ENCODE peak calls at places on chromosomes 7 and 10, in six cellular contexts. One of them, this sample, is unnamed.

GRCh38 chr10:132975976-132976682 is 33.8 kb upstream of the CFAP46 start:
- DNase-seq in stomach: no peak
- DNase-seq in upper lobe of left lung: peak; percentile 31
- DNase-seq in esophagus muscularis mucosa: no peak
- DNase-seq in A549: no peak
- DNase-seq in tibial nerve: no peak
- DNase-seq in this sample: peak; percentile 49

GRCh38 chr7:2504128-2504817 is 15.3 kb upstream of the LFNG start:
- DNase-seq in upper lobe of left lung: peak; percentile 60
- DNase-seq in stomach: no peak
- DNase-seq in esophagus muscularis mucosa: no peak
- DNase-seq in A549: no peak
- DNase-seq in tibial nerve: no peak
- DNase-seq in this sample: no peak

GRCh38 chr10:29130190-29130673 is 158.6 kb upstream of the LYZL1 start:
- DNase-seq in esophagus muscularis mucosa: no peak
- DNase-seq in A549: peak; percentile 69
- DNase-seq in tibial nerve: no peak
- DNase-seq in stomach: no peak
- DNase-seq in upper lobe of left lung: no peak
- DNase-seq in this sample: no peak

GRCh38 chr7:131934452-131934851 is 378.0 kb upstream of the PODXL start:
- DNase-seq in A549: peak; percentile 56
- DNase-seq in tibial nerve: no peak
- DNase-seq in stomach: no peak
- DNase-seq in esophagus muscularis mucosa: no peak
- DNase-seq in upper lobe of left lung: no peak
- DNase-seq in this sample: no peak

GRCh38 chr7:130971297-130971696 is 237.3 kb upstream of the KLF14 start:
- DNase-seq in esophagus muscularis mucosa: no peak
- DNase-seq in tibial nerve: no peak
- DNase-seq in upper lobe of left lung: no peak
- DNase-seq in A549: no peak
- DNase-seq in stomach: no peak
- DNase-seq in this sample: no peak

GRCh38 chr10:128932071-128932820 is 534.8 kb upstream of the MGMT start:
- DNase-seq in upper lobe of left lung: no peak
- DNase-seq in esophagus muscularis mucosa: no peak
- DNase-seq in tibial nerve: no peak
- DNase-seq in A549: no peak
- DNase-seq in stomach: no peak
- DNase-seq in this sample: no peak

GRCh38 chr7:84261509-84261908 is 66.9 kb upstream of the SEMA3A start:
- DNase-seq in upper lobe of left lung: peak; percentile 39
- DNase-seq in A549: no peak
- DNase-seq in stomach: no peak
- DNase-seq in tibial nerve: no peak
- DNase-seq in esophagus muscularis mucosa: no peak
- DNase-seq in this sample: no peak

GRCh38 chr7:33418251-33418701 is 288.9 kb downstream of the BBS9 start:
- DNase-seq in tibial nerve: no peak
- DNase-seq in stomach: no peak
- DNase-seq in A549: no peak
- DNase-seq in esophagus muscularis mucosa: no peak
- DNase-seq in upper lobe of left lung: no peak
- DNase-seq in this sample: no peak

GRCh38 chr7:33904680-33905388 is 505 bp upstream of the BMPER start:
- DNase-seq in tibial nerve: no peak
- DNase-seq in stomach: peak; percentile 40
- DNase-seq in upper lobe of left lung: peak; percentile 89
- DNase-seq in A549: peak; percentile 46
- DNase-seq in esophagus muscularis mucosa: no peak
- DNase-seq in this sample: peak; percentile 68

GRCh38 chr10:35696392-35696791 is 54.3 kb upstream of the FZD8 start:
- DNase-seq in tibial nerve: no peak
- DNase-seq in esophagus muscularis mucosa: no peak
- DNase-seq in upper lobe of left lung: no peak
- DNase-seq in A549: no peak
- DNase-seq in stomach: no peak
- DNase-seq in this sample: no peak

GRCh38 chr7:69780377-69780776 is 182.1 kb downstream of the AUTS2 start:
- DNase-seq in stomach: no peak
- DNase-seq in tibial nerve: no peak
- DNase-seq in upper lobe of left lung: no peak
- DNase-seq in esophagus muscularis mucosa: no peak
- DNase-seq in A549: peak; percentile 18
- DNase-seq in this sample: no peak

GRCh38 chr7:65325793-65326432 is 47.7 kb upstream of the ZNF92 start:
- DNase-seq in esophagus muscularis mucosa: peak; percentile 29
- DNase-seq in A549: no peak
- DNase-seq in tibial nerve: no peak
- DNase-seq in stomach: no peak
- DNase-seq in upper lobe of left lung: no peak
- DNase-seq in this sample: no peak

GRCh38 chr10:15313844-15314243 is 57.2 kb downstream of the FAM171A1 start:
- DNase-seq in upper lobe of left lung: no peak
- DNase-seq in A549: no peak
- DNase-seq in esophagus muscularis mucosa: no peak
- DNase-seq in stomach: no peak
- DNase-seq in tibial nerve: no peak
- DNase-seq in this sample: peak; percentile 73

GRCh38 chr10:87094373-87095240 is at the start of the genes GLUD1 and SHLD2:
- DNase-seq in A549: peak; percentile 94
- DNase-seq in upper lobe of left lung: peak; percentile 97
- DNase-seq in tibial nerve: peak; percentile 85
- DNase-seq in stomach: peak; percentile 92
- DNase-seq in esophagus muscularis mucosa: peak; percentile 97
- DNase-seq in this sample: peak; percentile 95

GRCh38 chr7:66304536-66304935 is 99.4 kb downstream of the TPST1 start:
- DNase-seq in esophagus muscularis mucosa: no peak
- DNase-seq in upper lobe of left lung: no peak
- DNase-seq in stomach: no peak
- DNase-seq in A549: no peak
- DNase-seq in tibial nerve: no peak
- DNase-seq in this sample: no peak

GRCh38 chr7:33339074-33339805 is 209.9 kb downstream of the BBS9 start:
- DNase-seq in A549: no peak
- DNase-seq in stomach: no peak
- DNase-seq in tibial nerve: no peak
- DNase-seq in upper lobe of left lung: no peak
- DNase-seq in esophagus muscularis mucosa: no peak
- DNase-seq in this sample: no peak

GRCh38 chr10:35011771-35012191 is 78.4 kb downstream of the CUL2 start:
- DNase-seq in A549: no peak
- DNase-seq in stomach: no peak
- DNase-seq in upper lobe of left lung: no peak
- DNase-seq in tibial nerve: no peak
- DNase-seq in esophagus muscularis mucosa: no peak
- DNase-seq in this sample: no peak

GRCh38 chr7:99876933-99877332 is at the start of gene OR2AE1:
- DNase-seq in stomach: no peak
- DNase-seq in upper lobe of left lung: no peak
- DNase-seq in A549: no peak
- DNase-seq in esophagus muscularis mucosa: no peak
- DNase-seq in tibial nerve: no peak
- DNase-seq in this sample: no peak

GRCh38 chr7:99881370-99881769 is 4.5 kb upstream of the OR2AE1 start:
- DNase-seq in esophagus muscularis mucosa: no peak
- DNase-seq in stomach: no peak
- DNase-seq in tibial nerve: no peak
- DNase-seq in upper lobe of left lung: no peak
- DNase-seq in A549: no peak
- DNase-seq in this sample: no peak

GRCh38 chr7:99876491-99876890 is 342 bp downstream of the OR2AE1 start:
- DNase-seq in stomach: no peak
- DNase-seq in tibial nerve: no peak
- DNase-seq in esophagus muscularis mucosa: no peak
- DNase-seq in upper lobe of left lung: no peak
- DNase-seq in A549: peak; percentile 10
- DNase-seq in this sample: no peak
- TF ChIP-seq CTCF in stomach: no peak
- TF ChIP-seq CTCF in tibial nerve: no peak
- TF ChIP-seq CTCF in esophagus muscularis mucosa: no peak
- TF ChIP-seq CTCF in upper lobe of left lung: no peak
- TF ChIP-seq CTCF in A549: no peak
- TF ChIP-seq CTCF in this sample: no peak

GRCh38 chr7:471191-471865 is 48.3 kb downstream of the PDGFA start:
- DNase-seq in stomach: no peak
- DNase-seq in A549: no peak
- DNase-seq in esophagus muscularis mucosa: no peak
- DNase-seq in tibial nerve: no peak
- DNase-seq in upper lobe of left lung: no peak
- DNase-seq in this sample: no peak

GRCh38 chr7:472640-472957 is 47.0 kb downstream of the PDGFA start:
- DNase-seq in tibial nerve: no peak
- DNase-seq in upper lobe of left lung: no peak
- DNase-seq in A549: no peak
- DNase-seq in esophagus muscularis mucosa: no peak
- DNase-seq in stomach: no peak
- DNase-seq in this sample: no peak

GRCh38 chr7:473870-474604 is 45.6 kb downstream of the PDGFA start:
- DNase-seq in stomach: no peak
- DNase-seq in esophagus muscularis mucosa: no peak
- DNase-seq in upper lobe of left lung: no peak
- DNase-seq in A549: no peak
- DNase-seq in tibial nerve: no peak
- DNase-seq in this sample: peak; percentile 41

GRCh38 chr7:473211-473734 is 46.4 kb downstream of the PDGFA start:
- DNase-seq in tibial nerve: no peak
- DNase-seq in A549: no peak
- DNase-seq in esophagus muscularis mucosa: no peak
- DNase-seq in stomach: peak; percentile 21
- DNase-seq in upper lobe of left lung: peak; percentile 50
- DNase-seq in this sample: peak; percentile 57

GRCh38 chr7:471866-472639 is 47.6 kb downstream of the PDGFA start:
- DNase-seq in A549: no peak
- DNase-seq in tibial nerve: no peak
- DNase-seq in stomach: peak; percentile 72
- DNase-seq in upper lobe of left lung: peak; percentile 68
- DNase-seq in esophagus muscularis mucosa: no peak
- DNase-seq in this sample: peak; percentile 82
- TF ChIP-seq EP300 in A549: no peak
- TF ChIP-seq EP300 in tibial nerve: peak; percentile 18
- TF ChIP-seq EP300 in stomach: no peak
- TF ChIP-seq EP300 in upper lobe of left lung: no peak
- TF ChIP-seq EP300 in esophagus muscularis mucosa: no peak
- TF ChIP-seq EP300 in this sample: no peak

GRCh38 chr7:1050254-1050906 is 6.0 kb downstream of the GPR146 start:
- DNase-seq in stomach: no peak
- DNase-seq in A549: no peak
- DNase-seq in esophagus muscularis mucosa: no peak
- DNase-seq in upper lobe of left lung: peak; percentile 55
- DNase-seq in tibial nerve: no peak
- DNase-seq in this sample: no peak

GRCh38 chr7:1046722-1047679 is 2.7 kb downstream of the GPR146 start:
- DNase-seq in upper lobe of left lung: no peak
- DNase-seq in A549: no peak
- DNase-seq in esophagus muscularis mucosa: no peak
- DNase-seq in tibial nerve: no peak
- DNase-seq in stomach: peak; percentile 81
- DNase-seq in this sample: no peak

GRCh38 chr7:1049801-1050200 is 5.5 kb downstream of the GPR146 start:
- DNase-seq in esophagus muscularis mucosa: no peak
- DNase-seq in stomach: no peak
- DNase-seq in tibial nerve: no peak
- DNase-seq in upper lobe of left lung: peak; percentile 57
- DNase-seq in A549: no peak
- DNase-seq in this sample: no peak

GRCh38 chr7:1050956-1051690 is 6.8 kb downstream of the GPR146 start:
- DNase-seq in A549: no peak
- DNase-seq in upper lobe of left lung: no peak
- DNase-seq in esophagus muscularis mucosa: no peak
- DNase-seq in tibial nerve: no peak
- DNase-seq in stomach: no peak
- DNase-seq in this sample: no peak

DNA sequence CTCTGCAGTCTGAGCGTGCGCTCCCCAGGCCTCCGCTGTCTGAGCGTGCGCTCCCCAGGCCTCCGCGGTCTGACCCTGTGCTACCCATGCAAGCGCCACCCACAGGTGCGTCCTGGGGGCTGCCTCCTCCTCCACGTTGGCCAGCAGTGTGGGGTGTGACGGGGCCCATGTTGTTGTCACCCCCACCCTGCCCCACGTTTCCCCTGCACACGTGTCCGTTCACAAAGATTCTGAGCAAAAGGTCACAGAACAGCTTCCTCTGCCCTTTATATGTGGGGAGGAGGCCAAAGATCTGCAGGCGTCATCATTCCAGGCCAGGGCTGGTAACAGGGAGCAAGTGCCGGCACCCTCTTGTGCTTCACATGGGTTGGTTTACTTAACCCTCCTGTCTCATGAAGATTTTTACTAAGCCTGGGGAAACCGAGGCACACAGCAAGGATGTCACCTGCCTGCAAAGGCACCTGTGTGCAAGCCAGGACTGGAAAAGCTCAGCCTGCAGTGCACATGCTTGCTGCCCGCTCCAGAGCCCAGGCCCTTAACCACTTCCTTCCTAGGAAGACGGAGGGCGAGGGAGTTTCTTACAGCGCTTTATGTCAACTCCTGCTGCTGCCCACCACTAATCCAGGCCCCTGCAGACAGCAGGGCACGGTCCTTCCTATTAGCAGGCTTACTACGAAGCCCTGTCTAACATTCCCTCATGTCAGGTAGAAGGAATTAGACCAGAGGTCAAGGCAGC is 4.8 kb downstream of the GPR146 start:
- DNase-seq in esophagus muscularis mucosa: no peak
- DNase-seq in tibial nerve: no peak
- DNase-seq in A549: no peak
- DNase-seq in upper lobe of left lung: peak; percentile 67
- DNase-seq in stomach: no peak
- DNase-seq in this sample: no peak
- TF ChIP-seq POLR2A in esophagus muscularis mucosa: no peak
- TF ChIP-seq POLR2A in tibial nerve: no peak
- TF ChIP-seq POLR2A in A549: no peak
- TF ChIP-seq POLR2A in upper lobe of left lung: no peak
- TF ChIP-seq POLR2A in stomach: no peak
- TF ChIP-seq POLR2A in this sample: no peak

DNA sequence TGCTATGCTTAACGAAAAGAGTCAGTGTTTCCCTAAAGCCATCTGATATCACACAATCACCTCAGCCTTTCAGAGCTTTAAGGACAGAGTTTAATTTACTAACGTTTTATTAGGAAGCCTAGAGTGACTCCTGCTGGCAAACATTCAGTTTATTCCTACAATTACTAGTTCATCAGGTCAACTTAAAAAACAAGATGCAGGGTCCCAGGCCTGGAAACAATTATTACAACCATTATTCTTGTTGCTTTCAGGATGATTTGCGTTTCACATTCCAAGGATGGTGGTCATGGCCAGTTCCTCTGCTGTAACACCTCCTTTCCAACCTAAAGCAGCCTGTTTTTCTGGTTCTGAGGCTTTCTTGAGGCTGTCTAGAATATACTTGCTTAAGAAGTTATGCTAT is 1.5 kb upstream of the FAM53B start:
- DNase-seq in upper lobe of left lung: no peak
- DNase-seq in A549: peak; percentile 67
- DNase-seq in tibial nerve: no peak
- DNase-seq in stomach: no peak
- DNase-seq in esophagus muscularis mucosa: no peak
- DNase-seq in this sample: no peak
- TF ChIP-seq CTCF in upper lobe of left lung: peak; percentile 35
- TF ChIP-seq CTCF in A549: peak; percentile 61
- TF ChIP-seq CTCF in tibial nerve: peak; percentile 56
- TF ChIP-seq CTCF in stomach: peak; percentile 10
- TF ChIP-seq CTCF in esophagus muscularis mucosa: peak; percentile 61
- TF ChIP-seq CTCF in this sample: peak; percentile 41

GRCh38 chr7:117124585-117125220 is 171.4 kb downstream of the ST7 start:
- DNase-seq in upper lobe of left lung: no peak
- DNase-seq in stomach: peak; percentile 89
- DNase-seq in A549: peak; percentile 86
- DNase-seq in esophagus muscularis mucosa: no peak
- DNase-seq in tibial nerve: peak; percentile 63
- DNase-seq in this sample: peak; percentile 82
- TF ChIP-seq EP300 in upper lobe of left lung: no peak
- TF ChIP-seq EP300 in stomach: no peak
- TF ChIP-seq EP300 in A549: no peak
- TF ChIP-seq EP300 in esophagus muscularis mucosa: no peak
- TF ChIP-seq EP300 in tibial nerve: peak; percentile 45
- TF ChIP-seq EP300 in this sample: no peak

This sample was measured in sigmoid colon.